ENCODE peak calls at places on chromosomes 16 and 17, in five cellular contexts. Y, G, N, C and I are unnamed samples.

GRCh38 chr17:6494239-6494941 is 50.1 kb downstream of the PIMREG start:
- DNase-seq in Y (no peak), N (no peak), G (peak; percentile 19), C (no peak), I (no peak)

GRCh38 chr16:69318911-69319289 is 7.8 kb downstream of the VPS4A start:
- DNase-seq in C (no peak), G (no peak), N (no peak), Y (no peak), I (no peak)

GRCh38 chr17:73096866-73097265 is 4.4 kb upstream of the SLC39A11 start:
- DNase-seq in N (no peak), Y (no peak), G (no peak), C (no peak), I (no peak)

GRCh38 chr17:48054238-48055185 is 6.4 kb downstream of the NFE2L1 start:
- DNase-seq in C (peak; percentile 90), Y (no peak), N (peak; percentile 99), G (peak; percentile 85), I (no peak)

GRCh38 chr17:17849147-17849820 is 12.5 kb upstream of the SREBF1 start:
- DNase-seq in C (peak; percentile 12), G (no peak), Y (peak; percentile 80), N (peak; percentile 47), I (no peak)

GRCh38 chr17:75250009-75250471 is 11.4 kb downstream of the GGA3 start:
- DNase-seq in G (no peak), C (no peak), N (no peak), Y (peak; percentile 62), I (no peak)

GRCh38 chr17:17300624-17301568 is 2.3 kb upstream of the NT5M start:
- DNase-seq in G (no peak), C (no peak), Y (no peak), N (no peak), I (no peak)

GRCh38 chr16:80733366-80733901 is 71.0 kb downstream of the CDYL2 start:
- DNase-seq in N (no peak), C (no peak), Y (no peak), G (no peak), I (no peak)

GRCh38 chr17:72193395-72194106 is 72.7 kb downstream of the SOX9 start:
- DNase-seq in Y (no peak), C (no peak), G (no peak), N (no peak), I (no peak)